ENCODE peak calls at places on chromosomes 1 and 21, in eight cellular contexts. A is H54, C is esophagus squamous epithelium, W is heart left ventricle, M is right lobe of liver, H is body of pancreas, E is spleen, D is IMR-90. V is an unnamed sample.

GRCh38 chr1:154445040-154445472 is 39.9 kb downstream of the IL6R start:
- DNase-seq in M (no peak), H (no peak), W (peak; percentile 17), D (peak; percentile 95), E (no peak), A (peak; percentile 82), C (no peak), V (no peak)

GRCh38 chr1:22801753-22802152 is 91.1 kb downstream of the EPHB2 start:
- DNase-seq in D (no peak), W (no peak), A (no peak), C (no peak), H (no peak), E (no peak), M (no peak), V (no peak)

GRCh38 chr1:182317489-182318180 is 74.0 kb downstream of the GLUL start:
- DNase-seq in H (peak; percentile 54), C (no peak), A (no peak), W (no peak), M (no peak), D (no peak), E (no peak), V (no peak)

GRCh38 chr1:226872455-226872854 is 2.0 kb downstream of the PSEN2 start:
- DNase-seq in C (no peak), W (no peak), E (no peak), M (no peak), A (no peak), H (peak; percentile 86), D (peak; percentile 71), V (no peak)

GRCh38 chr21:16496594-16496993 is 766.8 kb downstream of the USP25 start:
- DNase-seq in H (no peak), E (no peak), D (no peak), W (no peak), A (no peak), M (no peak), C (no peak), V (no peak)

GRCh38 chr1:230321741-230322420 is 104.3 kb downstream of the PGBD5 start:
- DNase-seq in A (no peak), H (no peak), E (no peak), C (no peak), D (no peak), W (peak; percentile 86), M (no peak), V (no peak)

GRCh38 chr1:77238463-77238862 is 19.2 kb upstream of the PIGK start:
- DNase-seq in E (no peak), C (no peak), D (no peak), M (no peak), A (no peak), W (no peak), H (no peak), V (no peak)

GRCh38 chr1:98316286-98316685 is 345.2 kb upstream of the SNX7 start:
- DNase-seq in C (no peak), H (no peak), D (peak; percentile 56), W (no peak), E (no peak), M (no peak), A (no peak), V (no peak)

GRCh38 chr1:156387899-156388813 is 19.1 kb downstream of the RHBG start:
- DNase-seq in C (no peak), W (no peak), E (no peak), M (no peak), H (no peak), A (no peak), D (no peak), V (no peak)

GRCh38 chr1:966603-967295 is 467 bp downstream of the PLEKHN1 start:
- DNase-seq in M (peak; percentile 88), E (peak; percentile 94), C (no peak), H (peak; percentile 63), W (peak; percentile 76), D (peak; percentile 50), A (peak; percentile 86), V (peak; percentile 92)

GRCh38 chr1:115063238-115063901 is 25.9 kb downstream of the TSPAN2 start:
- DNase-seq in D (no peak), H (no peak), A (no peak), W (no peak), M (no peak), E (no peak), C (no peak), V (no peak)

GRCh38 chr1:12059722-12060464 is 3.2 kb upstream of the TNFRSF8 start:
- DNase-seq in A (no peak), D (no peak), H (no peak), W (no peak), C (no peak), M (no peak), E (no peak), V (no peak)

GRCh38 chr1:26690576-26691031 is 5.2 kb upstream of the ARID1A start:
- DNase-seq in D (no peak), W (no peak), E (no peak), C (no peak), A (no peak), H (no peak), M (no peak), V (no peak)

GRCh38 chr1:4877426-4877825 is 223.0 kb downstream of the AJAP1 start:
- DNase-seq in A (no peak), E (no peak), W (no peak), M (no peak), H (no peak), C (no peak), D (no peak), V (no peak)

GRCh38 chr1:227760377-227760776 is 25.1 kb downstream of the SNAP47 start:
- DNase-seq in M (no peak), E (peak; percentile 61), A (no peak), W (no peak), H (no peak), C (no peak), D (no peak), V (no peak)

GRCh38 chr1:182359645-182360044 is 31.9 kb downstream of the GLUL start:
- DNase-seq in W (no peak), C (no peak), D (no peak), M (no peak), H (no peak), A (no peak), E (no peak), V (no peak)

GRCh38 chr1:31393463-31393862 is 19.6 kb upstream of the SERINC2 start:
- DNase-seq in H (no peak), C (no peak), A (no peak), M (no peak), D (no peak), E (no peak), W (no peak), V (no peak)

GRCh38 chr1:31398246-31398645 is 14.8 kb upstream of the SERINC2 start:
- DNase-seq in D (no peak), C (no peak), H (no peak), W (no peak), E (no peak), M (no peak), A (no peak), V (no peak)

GRCh38 chr1:31397360-31398095 is 15.5 kb upstream of the SERINC2 start:
- DNase-seq in D (peak; percentile 38), M (no peak), E (no peak), W (no peak), C (no peak), H (no peak), A (peak; percentile 66), V (no peak)

GRCh38 chr1:31396633-31397351 is 16.2 kb upstream of the SERINC2 start:
- DNase-seq in E (no peak), H (no peak), M (no peak), C (no peak), D (peak; percentile 90), W (no peak), A (no peak), V (no peak)

DNA sequence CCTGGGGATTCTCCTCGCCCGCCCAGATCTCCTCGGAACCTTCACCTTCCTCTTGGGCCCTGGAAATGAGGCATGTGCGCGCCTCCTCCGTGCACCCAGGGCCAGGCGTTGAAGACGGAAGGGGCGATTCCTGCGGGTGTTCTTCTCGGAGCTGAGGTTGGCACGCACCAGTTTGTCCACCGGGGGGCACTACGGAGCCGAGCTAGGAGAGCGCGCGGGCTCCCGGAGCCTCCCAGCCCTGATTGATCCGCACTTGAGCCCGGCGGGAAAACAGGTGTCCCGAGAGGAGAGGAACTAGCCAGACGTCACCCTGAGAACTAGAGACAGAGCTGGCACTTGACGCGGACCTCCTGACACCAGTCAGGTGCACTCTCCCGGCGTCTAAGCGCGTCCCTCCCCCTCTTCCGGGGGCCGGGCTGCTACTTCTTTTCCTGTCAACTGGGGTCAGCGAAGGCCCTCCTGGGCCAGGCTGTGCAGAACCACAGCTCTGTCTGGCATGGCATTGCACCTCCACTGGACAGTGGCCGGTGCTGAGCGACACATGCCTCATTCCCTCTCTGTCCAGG is 18.3 kb upstream of the SERINC2 start:
- DNase-seq in E (peak; percentile 92), D (peak; percentile 75), M (peak; percentile 89), C (peak; percentile 52), A (peak; percentile 78), H (peak; percentile 88), W (peak; percentile 83), V (peak; percentile 80)
- TF ChIP-seq POLR2A in E (no peak), D (no peak), M (no peak), C (no peak), A (no peak), H (no peak), W (no peak), V (no peak)

GRCh38 chr1:194062526-194062925 is 876.1 kb upstream of the B3GALT2 start:
- DNase-seq in M (no peak), D (no peak), H (no peak), A (no peak), E (no peak), W (no peak), C (no peak), V (no peak)
- TF ChIP-seq POLR2A in M (no peak), D (no peak), H (no peak), A (no peak), E (no peak), W (no peak), C (no peak), V (no peak)

GRCh38 chr21:42496120-42496838 is at the start of gene RSPH1:
- DNase-seq in C (peak; percentile 93), W (peak; percentile 100), E (peak; percentile 100), D (peak; percentile 95), A (peak; percentile 99), H (peak; percentile 100), M (peak; percentile 100), V (peak; percentile 100)
- TF ChIP-seq POLR2A in C (peak; percentile 66), W (peak; percentile 31), E (no peak), D (no peak), A (peak; percentile 61), H (peak; percentile 58), M (peak; percentile 65), V (no peak)

GRCh38 chr21:28882345-28882744 is 110.3 kb downstream of the LTN1 start:
- DNase-seq in H (no peak), D (no peak), E (no peak), W (no peak), A (no peak), M (no peak), C (no peak), V (no peak)

GRCh38 chr21:28883931-28884330 is 108.7 kb downstream of the LTN1 start:
- DNase-seq in M (no peak), A (no peak), W (no peak), D (no peak), E (no peak), C (no peak), H (no peak), V (no peak)

GRCh38 chr21:28885853-28886177 is 106.9 kb downstream of the LTN1 start:
- DNase-seq in E (no peak), A (no peak), W (no peak), M (no peak), H (no peak), D (no peak), C (no peak), V (no peak)

GRCh38 chr21:28884481-28884880 is 108.2 kb downstream of the LTN1 start:
- DNase-seq in M (no peak), E (no peak), H (no peak), D (peak; percentile 8), W (no peak), C (no peak), A (no peak), V (no peak)

GRCh38 chr21:28884976-28885852 is 107.5 kb downstream of the LTN1 start:
- DNase-seq in C (peak; percentile 59), M (peak; percentile 90), D (peak; percentile 92), H (peak; percentile 92), E (peak; percentile 98), A (peak; percentile 89), W (peak; percentile 94), V (peak; percentile 94)
- TF ChIP-seq POLR2A in C (peak; percentile 49), M (peak; percentile 59), D (no peak), H (peak; percentile 8), E (peak; percentile 40), A (peak; percentile 96), W (no peak), V (peak; percentile 66)